ENCODE peak calls at places on chromosomes 7 and 10, in six cellular contexts. One of them, this sample, is unnamed.

GRCh38 chr10:72081772-72082590 is 6.4 kb downstream of the SPOCK2 start:
- DNase-seq in GM03348: no peak
- DNase-seq in left cardiac atrium: no peak
- DNase-seq in stimulated activated CD8-positive, alpha-beta memory T cell treated with anti-CD3 and anti-CD28 coated beads, Interleukin-4, amount 100 ng/mL, for 24 hours: no peak
- DNase-seq in testis: no peak
- DNase-seq in KBM-7: no peak
- DNase-seq in this sample: no peak

GRCh38 chr7:148173296-148173695 is 417.3 kb upstream of the C7orf33 start:
- DNase-seq in GM03348: no peak
- DNase-seq in left cardiac atrium: no peak
- DNase-seq in stimulated activated CD8-positive, alpha-beta memory T cell treated with anti-CD3 and anti-CD28 coated beads, Interleukin-4, amount 100 ng/mL, for 24 hours: no peak
- DNase-seq in testis: no peak
- DNase-seq in KBM-7: no peak
- DNase-seq in this sample: no peak

GRCh38 chr7:68433462-68433861 is 1164.8 kb upstream of the AUTS2 start:
- DNase-seq in GM03348: peak
- DNase-seq in left cardiac atrium: no peak
- DNase-seq in stimulated activated CD8-positive, alpha-beta memory T cell treated with anti-CD3 and anti-CD28 coated beads, Interleukin-4, amount 100 ng/mL, for 24 hours: no peak
- DNase-seq in testis: no peak
- DNase-seq in KBM-7: no peak
- DNase-seq in this sample: no peak

GRCh38 chr10:18044976-18045720 is 93.4 kb downstream of the SLC39A12 start:
- DNase-seq in GM03348: no peak
- DNase-seq in left cardiac atrium: no peak
- DNase-seq in stimulated activated CD8-positive, alpha-beta memory T cell treated with anti-CD3 and anti-CD28 coated beads, Interleukin-4, amount 100 ng/mL, for 24 hours: no peak
- DNase-seq in testis: no peak
- DNase-seq in KBM-7: peak
- DNase-seq in this sample: no peak

GRCh38 chr7:37730489-37730888 is 46.9 kb downstream of the GPR141 start:
- DNase-seq in GM03348: no peak
- DNase-seq in left cardiac atrium: no peak
- DNase-seq in stimulated activated CD8-positive, alpha-beta memory T cell treated with anti-CD3 and anti-CD28 coated beads, Interleukin-4, amount 100 ng/mL, for 24 hours: no peak
- DNase-seq in testis: no peak
- DNase-seq in KBM-7: no peak
- DNase-seq in this sample: no peak

GRCh38 chr7:158818325-158819213 is 10.7 kb downstream of the ESYT2 start:
- DNase-seq in GM03348: peak
- DNase-seq in left cardiac atrium: peak
- DNase-seq in stimulated activated CD8-positive, alpha-beta memory T cell treated with anti-CD3 and anti-CD28 coated beads, Interleukin-4, amount 100 ng/mL, for 24 hours: peak
- DNase-seq in testis: peak
- DNase-seq in KBM-7: peak
- DNase-seq in this sample: peak

GRCh38 chr7:5231811-5232484 is 41.9 kb downstream of the WIPI2 start:
- DNase-seq in GM03348: no peak
- DNase-seq in left cardiac atrium: no peak
- DNase-seq in stimulated activated CD8-positive, alpha-beta memory T cell treated with anti-CD3 and anti-CD28 coated beads, Interleukin-4, amount 100 ng/mL, for 24 hours: no peak
- DNase-seq in testis: no peak
- DNase-seq in KBM-7: no peak
- DNase-seq in this sample: no peak

GRCh38 chr10:116684781-116685180 is 57.6 kb downstream of the HSPA12A start:
- DNase-seq in GM03348: no peak
- DNase-seq in left cardiac atrium: no peak
- DNase-seq in stimulated activated CD8-positive, alpha-beta memory T cell treated with anti-CD3 and anti-CD28 coated beads, Interleukin-4, amount 100 ng/mL, for 24 hours: no peak
- DNase-seq in testis: no peak
- DNase-seq in KBM-7: no peak
- DNase-seq in this sample: no peak

GRCh38 chr7:101900103-101900502 is 82.7 kb downstream of the CUX1 start:
- DNase-seq in GM03348: peak
- DNase-seq in left cardiac atrium: peak
- DNase-seq in stimulated activated CD8-positive, alpha-beta memory T cell treated with anti-CD3 and anti-CD28 coated beads, Interleukin-4, amount 100 ng/mL, for 24 hours: no peak
- DNase-seq in testis: no peak
- DNase-seq in KBM-7: no peak
- DNase-seq in this sample: no peak

GRCh38 chr7:39458346-39458745 is 107.9 kb upstream of the YAE1 start:
- DNase-seq in GM03348: peak
- DNase-seq in left cardiac atrium: no peak
- DNase-seq in stimulated activated CD8-positive, alpha-beta memory T cell treated with anti-CD3 and anti-CD28 coated beads, Interleukin-4, amount 100 ng/mL, for 24 hours: no peak
- DNase-seq in testis: peak
- DNase-seq in KBM-7: no peak
- DNase-seq in this sample: no peak

GRCh38 chr10:28370107-28370835 is 67.4 kb upstream of the MPP7 start:
- DNase-seq in GM03348: no peak
- DNase-seq in left cardiac atrium: no peak
- DNase-seq in stimulated activated CD8-positive, alpha-beta memory T cell treated with anti-CD3 and anti-CD28 coated beads, Interleukin-4, amount 100 ng/mL, for 24 hours: no peak
- DNase-seq in testis: no peak
- DNase-seq in KBM-7: no peak
- DNase-seq in this sample: no peak

GRCh38 chr7:84484502-84485079 is 290.0 kb upstream of the SEMA3A start:
- DNase-seq in GM03348: peak
- DNase-seq in left cardiac atrium: no peak
- DNase-seq in stimulated activated CD8-positive, alpha-beta memory T cell treated with anti-CD3 and anti-CD28 coated beads, Interleukin-4, amount 100 ng/mL, for 24 hours: no peak
- DNase-seq in testis: no peak
- DNase-seq in KBM-7: no peak
- DNase-seq in this sample: no peak

GRCh38 chr7:83365746-83366145 is 203.1 kb upstream of the PCLO start:
- DNase-seq in GM03348: peak
- DNase-seq in left cardiac atrium: no peak
- DNase-seq in stimulated activated CD8-positive, alpha-beta memory T cell treated with anti-CD3 and anti-CD28 coated beads, Interleukin-4, amount 100 ng/mL, for 24 hours: no peak
- DNase-seq in testis: no peak
- DNase-seq in KBM-7: no peak
- DNase-seq in this sample: peak

GRCh38 chr10:52387744-52388143 is 73.7 kb downstream of the DKK1 start:
- DNase-seq in GM03348: no peak
- DNase-seq in left cardiac atrium: no peak
- DNase-seq in stimulated activated CD8-positive, alpha-beta memory T cell treated with anti-CD3 and anti-CD28 coated beads, Interleukin-4, amount 100 ng/mL, for 24 hours: no peak
- DNase-seq in testis: no peak
- DNase-seq in KBM-7: no peak
- DNase-seq in this sample: no peak

GRCh38 chr10:133044502-133044901 is 43.2 kb upstream of the ADGRA1 start:
- DNase-seq in GM03348: no peak
- DNase-seq in left cardiac atrium: peak
- DNase-seq in stimulated activated CD8-positive, alpha-beta memory T cell treated with anti-CD3 and anti-CD28 coated beads, Interleukin-4, amount 100 ng/mL, for 24 hours: no peak
- DNase-seq in testis: peak
- DNase-seq in KBM-7: no peak
- DNase-seq in this sample: no peak

GRCh38 chr10:34598972-34599371 is 216.1 kb downstream of the PARD3 start:
- DNase-seq in GM03348: no peak
- DNase-seq in left cardiac atrium: no peak
- DNase-seq in stimulated activated CD8-positive, alpha-beta memory T cell treated with anti-CD3 and anti-CD28 coated beads, Interleukin-4, amount 100 ng/mL, for 24 hours: no peak
- DNase-seq in testis: no peak
- DNase-seq in KBM-7: no peak
- DNase-seq in this sample: no peak

GRCh38 chr7:2431260-2431867 is 28.0 kb downstream of the CHST12 start:
- DNase-seq in GM03348: no peak
- DNase-seq in left cardiac atrium: no peak
- DNase-seq in stimulated activated CD8-positive, alpha-beta memory T cell treated with anti-CD3 and anti-CD28 coated beads, Interleukin-4, amount 100 ng/mL, for 24 hours: peak
- DNase-seq in testis: no peak
- DNase-seq in KBM-7: peak
- DNase-seq in this sample: peak

This sample was measured in AML-193.